ENCODE peak calls at places on chromosome 9, in four cellular contexts. S is ovary, M is suprapubic skin, A is hepatocyte. P is an unnamed sample.

GRCh38 chr9:4297151-4297794 is 2.6 kb downstream of the GLIS3 start:
- DNase-seq in S (peak; percentile 80), M (peak; percentile 79), A (peak; percentile 88), P (peak; percentile 87)

GRCh38 chr9:109194157-109194556 is 27.1 kb upstream of the FRRS1L start:
- DNase-seq in S (no peak), M (no peak), A (no peak), P (no peak)

GRCh38 chr9:124272979-124273378 is 15.2 kb downstream of the NEK6 start:
- DNase-seq in S (no peak), M (no peak), A (no peak), P (no peak)

GRCh38 chr9:14277761-14278160 is 36.2 kb downstream of the NFIB start:
- DNase-seq in S (no peak), M (no peak), A (no peak), P (no peak)

GRCh38 chr9:112784020-112784788 is 33.6 kb downstream of the SNX30 start:
- DNase-seq in S (no peak), M (no peak), A (peak; percentile 28), P (no peak)

GRCh38 chr9:95857896-95858295 is 17.6 kb upstream of the ERCC6L2 start:
- DNase-seq in S (no peak), M (no peak), A (no peak), P (no peak)

GRCh38 chr9:134922066-134922931 is 4.6 kb upstream of the FCN1 start:
- DNase-seq in S (peak; percentile 6), M (peak; percentile 63), A (peak; percentile 12), P (no peak)

GRCh38 chr9:124595743-124596142 is 88.5 kb upstream of the NR5A1 start:
- DNase-seq in S (no peak), M (no peak), A (peak; percentile 56), P (no peak)

GRCh38 chr9:124784503-124784902 is 7.6 kb downstream of the OLFML2A start:
- DNase-seq in S (no peak), M (peak; percentile 25), A (no peak), P (no peak)

GRCh38 chr9:99213197-99213596 is 8.5 kb downstream of the ALG2 start:
- DNase-seq in S (no peak), M (no peak), A (no peak), P (no peak)
- H3K4me3 ChIP-seq in S (no peak overlapping the region), M (no peak overlapping the region), A (no peak overlapping the region), P (no peak overlapping the region)

DNA sequence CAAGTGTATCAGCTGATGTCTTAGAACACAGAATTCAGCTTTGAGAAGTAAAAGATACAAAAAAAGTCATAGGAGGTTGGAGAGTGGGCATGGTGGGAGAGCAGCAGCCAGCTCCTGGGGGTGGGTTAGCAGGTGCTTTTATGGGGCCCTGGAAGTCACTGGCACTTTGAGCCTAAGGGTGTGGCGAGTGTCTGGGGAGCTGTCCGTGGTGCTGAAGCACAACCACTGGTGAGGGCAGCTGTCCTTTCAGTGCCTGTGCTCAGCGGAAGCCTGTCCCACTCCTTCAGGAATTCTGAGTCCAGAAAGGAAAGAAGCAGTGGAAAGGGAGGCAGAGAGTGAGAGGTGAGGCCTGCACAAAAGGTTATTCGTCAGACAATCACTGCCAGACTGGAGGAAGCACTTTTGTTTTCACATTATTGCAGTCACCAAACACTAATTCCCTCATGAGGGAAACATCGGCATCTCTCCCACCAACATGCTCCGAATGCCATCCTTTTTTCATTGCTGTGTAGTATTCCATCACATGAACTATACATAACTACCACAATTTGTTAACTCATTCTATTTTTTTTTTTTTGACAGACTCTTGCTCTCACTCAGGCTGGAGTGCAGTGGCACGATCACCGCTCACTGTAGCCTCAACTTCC is 59.4 kb upstream of the RAPGEF1 start:
- DNase-seq in S (no peak), M (no peak), A (peak; percentile 80), P (no peak)
- H3K4me1 ChIP-seq in S (no peaks in the 10 kb centered on the region), M (no peaks in the 10 kb centered on the region), A (no peaks in the 10 kb centered on the region), P (no peaks in the 10 kb centered on the region)

GRCh38 chr9:69153707-69154521 is 20.2 kb upstream of the TJP2 start:
- DNase-seq in S (no peak), M (no peak), A (no peak), P (no peak)

GRCh38 chr9:69158471-69158870 is 15.6 kb upstream of the TJP2 start:
- DNase-seq in S (no peak), M (no peak), A (no peak), P (no peak)

GRCh38 chr9:69155341-69156030 is 18.6 kb upstream of the TJP2 start:
- DNase-seq in S (no peak), M (no peak), A (no peak), P (no peak)

DNA sequence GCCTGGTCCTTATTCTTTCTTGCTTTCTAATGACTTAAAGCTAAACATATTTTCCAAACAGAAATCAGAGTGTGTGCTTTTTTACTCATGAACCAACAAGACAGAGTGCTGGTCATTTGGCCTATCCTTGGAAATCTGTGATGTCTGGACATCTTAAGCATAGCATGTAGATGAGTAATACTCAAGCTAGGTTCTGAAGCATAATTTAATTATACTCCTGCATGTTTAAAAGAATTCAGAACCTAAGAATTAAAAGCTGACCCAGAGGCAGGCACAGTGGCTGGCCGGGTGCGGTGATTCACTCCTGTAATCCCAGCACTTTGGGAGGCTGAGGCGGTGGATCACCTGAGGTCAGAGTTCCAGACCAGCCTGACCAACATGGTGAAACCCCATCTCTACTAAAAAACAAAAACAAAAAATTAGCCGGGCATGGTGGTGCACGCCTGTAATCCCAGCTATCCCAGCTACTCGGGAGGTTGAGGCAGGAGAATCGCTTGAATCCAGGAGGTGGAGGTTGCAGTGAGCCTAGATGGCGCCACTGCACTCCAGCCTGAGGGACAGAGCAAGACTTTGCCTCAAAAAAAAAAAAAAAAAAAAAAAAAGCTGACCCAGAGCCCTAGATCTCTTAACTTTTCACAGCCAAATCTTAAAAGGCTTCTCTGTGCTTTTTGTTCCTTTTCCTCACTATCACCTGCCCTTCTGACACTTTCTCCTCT is 16.2 kb upstream of the TJP2 start:
- DNase-seq in S (no peak), M (no peak), A (no peak), P (no peak)
- TF ChIP-seq CTCF in S (no peak), M (no peak), A (no peak), P (no peak)

GRCh38 chr9:21324040-21324439 is 11.2 kb downstream of the KLHL9 start:
- DNase-seq in S (no peak), M (no peak), A (no peak), P (no peak)
- H3K4me3 ChIP-seq in S (no peak overlapping the region), M (no peak overlapping the region), A (no peak overlapping the region), P (no peak overlapping the region)

GRCh38 chr9:99095565-99095964 is 9.3 kb upstream of the TGFBR1 start:
- DNase-seq in S (no peak), M (no peak), A (no peak), P (no peak)
- H3K4me1 ChIP-seq in S (no peaks in the 10 kb centered on the region), M (peaks cover 2% of the 10 kb centered on the region), A (no peaks in the 10 kb centered on the region), P (no peaks in the 10 kb centered on the region)

DNA sequence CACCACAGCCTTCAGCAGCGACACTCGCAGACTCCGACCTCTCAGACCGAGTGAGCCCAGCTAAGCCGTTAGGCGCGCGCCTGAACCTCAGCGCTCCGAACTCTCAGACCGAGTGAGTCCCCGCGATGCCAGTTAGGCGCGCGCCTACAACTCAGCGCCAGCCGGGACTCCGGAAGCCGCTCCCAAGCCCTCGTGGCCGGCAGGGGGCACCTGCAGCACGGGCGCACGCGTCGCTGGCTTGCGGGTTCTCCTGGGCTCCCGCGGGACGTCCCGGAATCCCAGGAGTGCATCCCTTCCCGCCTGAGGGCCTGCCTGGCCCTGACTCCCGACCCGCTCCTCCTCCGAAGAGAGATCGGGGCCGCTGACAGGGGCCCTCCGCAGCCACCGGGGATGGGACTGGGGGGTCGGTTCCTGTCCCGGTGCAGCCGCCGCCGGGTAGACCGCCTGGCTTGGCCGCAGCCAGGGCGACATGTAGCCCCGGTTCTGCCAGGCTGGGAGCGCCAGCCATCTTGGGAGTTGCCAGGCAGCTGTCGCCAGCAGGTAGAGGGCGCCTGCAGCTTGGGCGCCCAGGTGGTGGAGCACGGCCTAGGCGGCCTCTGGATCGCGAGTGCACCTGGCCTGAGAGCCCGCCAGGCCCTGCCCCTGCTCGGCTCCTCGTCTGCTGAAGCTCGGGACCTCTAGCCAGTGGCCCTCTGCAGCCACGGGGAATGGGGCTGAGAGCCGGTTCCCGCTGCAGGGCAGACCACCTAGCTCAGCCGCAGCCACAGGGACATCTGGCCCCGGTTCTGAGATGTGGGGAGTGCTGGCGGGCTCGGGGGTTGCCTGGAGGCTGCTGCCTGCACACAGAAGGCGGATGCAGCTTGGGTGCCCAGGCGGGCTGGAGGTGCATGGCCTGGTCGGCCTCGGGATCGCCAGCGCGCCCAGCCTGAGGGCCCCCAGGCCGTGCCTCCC is at the start of gene ANKRD18A:
- DNase-seq in S (peak; percentile 29), M (peak; percentile 69), A (peak; percentile 92), P (peak; percentile 95)
- TF ChIP-seq CTCF in S (no peak), M (no peak), A (peak; percentile 77), P (peak; percentile 66)

GRCh38 chr9:80407220-80407619 is 835.5 kb downstream of the TLE4 start:
- DNase-seq in S (no peak), M (no peak), A (no peak), P (no peak)

GRCh38 chr9:80400624-80401230 is 829.0 kb downstream of the TLE4 start:
- DNase-seq in S (no peak), M (no peak), A (no peak), P (no peak)

GRCh38 chr9:80401243-80401642 is 829.5 kb downstream of the TLE4 start:
- DNase-seq in S (no peak), M (no peak), A (no peak), P (no peak)
- H3K4me3 ChIP-seq in S (no peak overlapping the region), M (no peak overlapping the region), A (no peak overlapping the region), P (no peak overlapping the region)

DNA sequence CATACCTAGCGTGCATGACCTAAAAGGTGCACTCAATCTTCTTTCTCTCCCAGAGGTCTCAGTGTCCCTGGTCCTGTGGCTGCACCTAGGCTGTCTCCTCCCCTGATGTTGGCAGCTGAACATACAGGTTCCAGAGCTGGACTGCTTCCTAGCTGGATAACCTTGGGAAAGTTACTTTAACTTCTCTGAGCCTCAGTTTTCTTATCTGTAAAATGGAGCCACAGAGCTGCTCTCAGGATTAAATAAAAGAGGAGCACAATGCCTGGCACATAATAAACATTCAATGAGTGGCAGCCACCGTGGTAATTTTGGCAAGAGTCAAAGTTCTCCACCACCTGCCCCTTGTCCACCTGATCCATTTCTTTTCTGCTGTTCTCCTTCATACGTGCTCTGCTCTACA is 14.0 kb downstream of the MORN5 start:
- DNase-seq in S (no peak), M (no peak), A (no peak), P (no peak)
- H3K4me1 ChIP-seq in S (no peaks in the 10 kb centered on the region), M (no peaks in the 10 kb centered on the region), A (no peaks in the 10 kb centered on the region), P (no peaks in the 10 kb centered on the region)